ENCODE peak calls at places on chromosomes 1 and 21, in seven cellular contexts. Z is pancreas, B is heart right ventricle, U is stomach, E is K562, F is brain microvascular endothelial cell, A is sigmoid colon. N is an unnamed sample.
A peak's percentile ranks its signal among the peaks of the same experiment; 100 is the strongest.

GRCh38 chr1:168709407-168709891 is 19.6 kb downstream of the DPT start:
- DNase-seq in Z (peak; percentile 51), A (no peak), U (no peak), B (no peak), F (peak; percentile 31), E (no peak), N (no peak)

GRCh38 chr1:29642519-29642918 is 406.2 kb downstream of the PTPRU start:
- DNase-seq in Z (no peak), B (no peak), U (no peak), F (no peak), E (no peak), A (no peak), N (no peak)

GRCh38 chr1:156126043-156126700 is 11.7 kb downstream of the LMNA start:
- DNase-seq in E (peak; percentile 64), A (peak; percentile 96), Z (peak; percentile 69), U (peak; percentile 79), F (peak; percentile 95), B (peak; percentile 94), N (peak; percentile 85)

GRCh38 chr1:228334226-228334935 is 72.3 kb downstream of the TRIM11 start:
- DNase-seq in Z (no peak), A (peak; percentile 47), E (no peak), F (no peak), B (peak; percentile 7), U (peak; percentile 20), N (no peak)

GRCh38 chr1:77538956-77539509 is 143.4 kb downstream of the ZZZ3 start:
- DNase-seq in U (no peak), E (no peak), A (peak; percentile 77), Z (peak; percentile 15), B (no peak), F (peak; percentile 83), N (no peak)

GRCh38 chr1:156490401-156491032 is 10.1 kb downstream of the MEF2D start:
- DNase-seq in B (peak; percentile 63), E (no peak), A (no peak), U (no peak), F (no peak), Z (no peak), N (no peak)

GRCh38 chr1:244214009-244214967 is 163.2 kb downstream of the ZBTB18 start:
- DNase-seq in Z (no peak), F (peak; percentile 98), E (no peak), U (no peak), B (no peak), A (peak; percentile 77), N (no peak)

GRCh38 chr1:206703647-206704046 is 18.9 kb downstream of the MAPKAPK2 start:
- DNase-seq in Z (no peak), B (no peak), F (no peak), U (no peak), E (no peak), A (peak; percentile 48), N (no peak)

GRCh38 chr1:150507912-150508864 is at the start of gene ECM1:
- DNase-seq in F (peak; percentile 76), A (peak; percentile 87), Z (no peak), E (peak; percentile 73), U (peak; percentile 33), B (peak; percentile 33), N (peak; percentile 47)

GRCh38 chr1:234911787-234912186 is 216.8 kb downstream of the TOMM20 start:
- DNase-seq in A (peak; percentile 64), B (no peak), F (no peak), Z (no peak), E (no peak), U (no peak), N (peak; percentile 81)

GRCh38 chr1:923131-923990 is at the start of gene SAMD11:
- DNase-seq in F (peak; percentile 74), A (peak; percentile 91), Z (peak; percentile 77), E (peak; percentile 76), B (peak; percentile 86), U (peak; percentile 88), N (peak; percentile 88)

GRCh38 chr1:56065729-56066128 is 513.6 kb downstream of the PLPP3 start:
- DNase-seq in A (no peak), B (no peak), U (no peak), E (no peak), Z (no peak), F (no peak), N (no peak)

GRCh38 chr1:159921700-159922498 is 3.4 kb downstream of the TAGLN2 start:
- DNase-seq in B (peak; percentile 41), A (no peak), F (no peak), U (no peak), Z (no peak), E (peak; percentile 52), N (peak; percentile 82)

GRCh38 chr1:53125623-53126360 is 16.6 kb downstream of the SLC1A7 start:
- DNase-seq in Z (no peak), F (no peak), E (no peak), B (no peak), A (peak; percentile 81), U (no peak), N (no peak)

GRCh38 chr1:43879414-43879813 is 54.2 kb upstream of the ARTN start:
- DNase-seq in E (no peak), F (peak; percentile 18), B (no peak), Z (no peak), A (no peak), U (no peak), N (no peak)

GRCh38 chr1:228006034-228006792 is 585 bp upstream of the WNT3A start:
- DNase-seq in U (peak; percentile 15), Z (no peak), F (no peak), B (peak; percentile 3), A (peak; percentile 45), E (peak; percentile 5), N (peak; percentile 49)

GRCh38 chr1:185971688-185972087 is 237.5 kb downstream of the HMCN1 start:
- DNase-seq in F (peak; percentile 88), U (no peak), Z (no peak), A (no peak), E (no peak), B (no peak), N (no peak)

GRCh38 chr1:223189903-223190724 is 47.1 kb upstream of the TLR5 start:
- DNase-seq in U (no peak), E (no peak), F (no peak), B (no peak), Z (no peak), A (no peak), N (no peak)

GRCh38 chr1:11837767-11838348 is 9.7 kb downstream of the NPPA start:
- DNase-seq in F (no peak), A (no peak), Z (no peak), U (no peak), E (no peak), B (no peak), N (no peak)

GRCh38 chr1:214496126-214496525 is 55.3 kb downstream of the PTPN14 start:
- DNase-seq in F (no peak), E (no peak), Z (no peak), U (no peak), B (no peak), A (no peak), N (no peak)

GRCh38 chr1:219782311-219782710 is 146.0 kb downstream of the SLC30A10 start:
- DNase-seq in Z (no peak), U (no peak), A (no peak), B (no peak), E (no peak), F (no peak), N (no peak)

GRCh38 chr1:54081306-54082270 is 28.2 kb downstream of the TCEANC2 start:
- DNase-seq in U (peak; percentile 79), F (peak; percentile 62), B (peak; percentile 30), E (peak; percentile 85), A (peak; percentile 69), Z (peak; percentile 79), N (peak; percentile 84)

GRCh38 chr1:79388694-79389361 is 382.3 kb upstream of the ADGRL4 start:
- DNase-seq in A (no peak), F (no peak), E (no peak), B (no peak), U (no peak), Z (no peak), N (no peak)

GRCh38 chr1:64183380-64183984 is 19.9 kb upstream of the UBE2U start:
- DNase-seq in F (no peak), A (peak; percentile 81), E (no peak), U (no peak), B (no peak), Z (no peak), N (no peak)

GRCh38 chr1:160653620-160654016 is 6.8 kb upstream of the SLAMF1 start:
- DNase-seq in F (no peak), E (no peak), A (no peak), U (no peak), B (no peak), Z (no peak), N (no peak)

GRCh38 chr1:6224733-6225132 is 11.0 kb downstream of the ICMT start:
- DNase-seq in F (no peak), U (no peak), E (no peak), Z (no peak), B (no peak), A (no peak), N (no peak)
- H3K36me3 ChIP-seq in F (peaks cover 21% of the 10 kb centered on the region), U (peaks cover 41% of the 10 kb centered on the region), E (peaks cover 85% of the 10 kb centered on the region), Z (peaks cover 26% of the 10 kb centered on the region), B (peaks cover 6% of the 10 kb centered on the region), A (peaks cover 40% of the 10 kb centered on the region), N (peaks cover 6% of the 10 kb centered on the region)

GRCh38 chr21:26593800-26594199 is 20.7 kb upstream of the CYYR1 start:
- DNase-seq in U (no peak), Z (no peak), B (no peak), F (no peak), A (no peak), E (no peak), N (no peak)
- H3K36me3 ChIP-seq in U (no peaks in the 10 kb centered on the region), Z (no peaks in the 10 kb centered on the region), B (no peaks in the 10 kb centered on the region), F (no peaks in the 10 kb centered on the region), A (no peaks in the 10 kb centered on the region), E (no peaks in the 10 kb centered on the region), N (no peaks in the 10 kb centered on the region)

GRCh38 chr1:193131266-193131860 is 9.5 kb downstream of the CDC73 start:
- DNase-seq in E (no peak), B (no peak), U (no peak), F (no peak), A (no peak), Z (no peak), N (no peak)
- H3K36me3 ChIP-seq in E (peaks cover 86% of the 10 kb centered on the region), B (no peaks in the 10 kb centered on the region), U (peaks cover 25% of the 10 kb centered on the region), F (peaks cover 29% of the 10 kb centered on the region), A (peaks cover 4% of the 10 kb centered on the region), Z (peaks cover 15% of the 10 kb centered on the region), N (peaks cover 27% of the 10 kb centered on the region)

GRCh38 chr1:66980745-66981367 is 56.1 kb downstream of the MIER1 start:
- DNase-seq in B (no peak), A (no peak), Z (no peak), F (no peak), U (no peak), E (no peak), N (no peak)

GRCh38 chr1:66984491-66984890 is 59.7 kb downstream of the MIER1 start:
- DNase-seq in Z (no peak), E (no peak), B (no peak), F (no peak), A (no peak), U (no peak), N (no peak)

GRCh38 chr1:66982561-66983285 is 57.9 kb downstream of the MIER1 start:
- DNase-seq in E (no peak), A (no peak), B (no peak), Z (no peak), F (no peak), U (no peak), N (no peak)

GRCh38 chr1:66985835-66986234 is 61.0 kb downstream of the MIER1 start:
- DNase-seq in A (no peak), U (no peak), B (no peak), Z (no peak), E (no peak), F (no peak), N (no peak)

DNA sequence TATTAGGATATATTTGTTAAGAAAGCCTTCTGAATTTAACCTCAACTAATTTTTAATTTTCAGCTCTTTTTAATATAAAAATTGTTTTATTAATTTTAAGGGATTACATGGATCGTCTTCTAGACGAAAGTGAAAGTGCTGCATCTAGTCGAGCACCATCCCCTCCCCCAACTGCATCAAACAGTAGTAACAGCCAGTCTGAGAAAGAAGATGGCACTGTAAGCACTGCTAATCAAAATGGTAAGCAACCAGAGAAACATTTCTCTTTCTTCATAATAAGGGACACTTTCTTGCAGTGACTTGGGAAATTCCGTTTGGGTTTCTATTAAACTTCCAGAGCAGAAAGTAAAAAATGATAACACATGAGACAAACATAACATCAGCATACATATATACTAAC is 56.9 kb downstream of the MIER1 start:
- DNase-seq in E (no peak), F (no peak), A (peak; percentile 74), U (no peak), B (no peak), Z (no peak), N (no peak)
- H3K36me3 ChIP-seq in E (peaks cover 91% of the 10 kb centered on the region), F (peaks cover 45% of the 10 kb centered on the region), A (peaks cover 10% of the 10 kb centered on the region), U (peaks cover 20% of the 10 kb centered on the region), B (no peaks in the 10 kb centered on the region), Z (peaks cover 23% of the 10 kb centered on the region), N (peaks cover 92% of the 10 kb centered on the region)